ENCODE peak calls at places on chromosome 9, in four cellular contexts. A, R, O and V are unnamed samples.

GRCh38 chr9:100679834-100680233 is 102.0 kb downstream of the CAVIN4 start:
- DNase-seq in A (no peak), R (no peak), O (no peak), V (no peak)

GRCh38 chr9:83423815-83424707 is 114.1 kb downstream of the FRMD3 start:
- DNase-seq in A (no peak), R (no peak), O (no peak), V (no peak)

GRCh38 chr9:82101475-82101874 is 112.9 kb downstream of the SPATA31D1 start:
- DNase-seq in A (no peak), R (no peak), O (peak; percentile 7), V (no peak)

GRCh38 chr9:123251741-123252140 is 16.6 kb downstream of the STRBP start:
- DNase-seq in A (no peak), R (no peak), O (no peak), V (no peak)

GRCh38 chr9:98899399-98900056 is 44.2 kb upstream of the COL15A1 start:
- DNase-seq in A (no peak), R (no peak), O (no peak), V (no peak)

GRCh38 chr9:87812375-87813118 is 70.1 kb upstream of the SPATA31E1 start:
- DNase-seq in A (no peak), R (no peak), O (peak; percentile 48), V (no peak)

GRCh38 chr9:115127191-115127817 is 9.3 kb upstream of the TNC start:
- DNase-seq in A (no peak), R (no peak), O (no peak), V (no peak)

GRCh38 chr9:72627147-72627546 is 105.7 kb downstream of the TMC1 start:
- DNase-seq in A (no peak), R (no peak), O (no peak), V (no peak)

GRCh38 chr9:119722384-119722783 is 353.1 kb upstream of the BRINP1 start:
- DNase-seq in A (no peak), R (no peak), O (no peak), V (no peak)

GRCh38 chr9:89427621-89428221 is 70.2 kb downstream of the SEMA4D start:
- DNase-seq in A (peak; percentile 71), R (no peak), O (no peak), V (peak; percentile 52)

GRCh38 chr9:137269231-137269772 is 8.2 kb upstream of the TOR4A start:
- DNase-seq in A (peak; percentile 76), R (no peak), O (peak; percentile 58), V (peak; percentile 47)

GRCh38 chr9:84711936-84712335 is 42.4 kb downstream of the NTRK2 start:
- DNase-seq in A (no peak), R (no peak), O (peak; percentile 5), V (no peak)

GRCh38 chr9:36091028-36091953 is 45.2 kb upstream of the GLIPR2 start:
- DNase-seq in A (no peak), R (no peak), O (peak; percentile 58), V (peak; percentile 25)

GRCh38 chr9:32581512-32582143 is 8.7 kb upstream of the NDUFB6 start:
- DNase-seq in A (no peak), R (no peak), O (peak; percentile 78), V (no peak)

GRCh38 chr9:81683214-81683613 is 6.1 kb downstream of the TLE1 start:
- DNase-seq in A (no peak), R (no peak), O (no peak), V (no peak)

GRCh38 chr9:18442629-18443491 is 31.1 kb upstream of the ADAMTSL1 start:
- DNase-seq in A (peak; percentile 71), R (peak; percentile 35), O (peak; percentile 77), V (peak; percentile 71)

GRCh38 chr9:129489838-129490582 is 130.9 kb downstream of the C9orf50 start:
- DNase-seq in A (peak; percentile 83), R (no peak), O (peak; percentile 68), V (no peak)
- TF ChIP-seq POLR2A in A (no peak), R (no peak), O (peak; percentile 53), V (no peak)

GRCh38 chr9:135991771-135992170 is 30.6 kb upstream of the UBAC1 start:
- DNase-seq in A (no peak), R (no peak), O (no peak), V (no peak)

GRCh38 chr9:135993409-135993742 is 32.2 kb upstream of the UBAC1 start:
- DNase-seq in A (no peak), R (no peak), O (no peak), V (no peak)

GRCh38 chr9:135993840-135994776 is 32.9 kb upstream of the UBAC1 start:
- DNase-seq in A (no peak), R (no peak), O (no peak), V (no peak)

GRCh38 chr9:135990468-135991429 is 29.6 kb upstream of the UBAC1 start:
- DNase-seq in A (peak; percentile 86), R (peak; percentile 58), O (peak; percentile 86), V (no peak)

GRCh38 chr9:135992486-135993408 is 31.6 kb upstream of the UBAC1 start:
- DNase-seq in A (peak; percentile 95), R (no peak), O (peak; percentile 70), V (peak; percentile 89)
- TF ChIP-seq POLR2A in A (no peak), R (no peak), O (peak; percentile 5), V (no peak)

GRCh38 chr9:8434621-8435020 is 635.0 kb upstream of the DMAC1 start:
- DNase-seq in A (no peak), R (no peak), O (no peak), V (no peak)

GRCh38 chr9:8429768-8430167 is 630.2 kb upstream of the DMAC1 start:
- DNase-seq in A (no peak), R (no peak), O (no peak), V (no peak)

GRCh38 chr9:8431505-8431904 is 631.9 kb upstream of the DMAC1 start:
- DNase-seq in A (no peak), R (no peak), O (no peak), V (no peak)

GRCh38 chr9:8430945-8431344 is 631.4 kb upstream of the DMAC1 start:
- DNase-seq in A (no peak), R (no peak), O (no peak), V (no peak)

DNA sequence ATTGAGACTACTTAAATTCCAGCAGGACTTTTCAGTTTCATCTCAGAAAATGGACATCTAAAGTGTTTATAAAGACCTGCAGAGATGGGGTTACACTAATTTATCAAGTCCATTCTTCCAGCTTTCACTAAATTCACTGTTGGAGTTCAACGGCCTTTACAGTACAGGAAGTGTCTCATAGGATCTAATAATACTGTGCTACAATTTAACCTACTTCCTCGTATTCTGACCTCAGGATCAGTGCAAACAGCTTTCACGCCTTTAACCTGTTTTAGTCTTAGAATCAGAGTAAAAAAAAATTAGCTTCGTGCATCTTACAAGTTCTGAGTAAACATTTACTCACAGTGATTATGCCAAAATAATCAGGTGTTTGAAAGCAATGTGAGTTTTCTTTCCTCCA is 632.6 kb upstream of the DMAC1 start:
- DNase-seq in A (no peak), R (no peak), O (no peak), V (no peak)
- TF ChIP-seq POLR2A in A (no peak), R (no peak), O (no peak), V (no peak)

DNA sequence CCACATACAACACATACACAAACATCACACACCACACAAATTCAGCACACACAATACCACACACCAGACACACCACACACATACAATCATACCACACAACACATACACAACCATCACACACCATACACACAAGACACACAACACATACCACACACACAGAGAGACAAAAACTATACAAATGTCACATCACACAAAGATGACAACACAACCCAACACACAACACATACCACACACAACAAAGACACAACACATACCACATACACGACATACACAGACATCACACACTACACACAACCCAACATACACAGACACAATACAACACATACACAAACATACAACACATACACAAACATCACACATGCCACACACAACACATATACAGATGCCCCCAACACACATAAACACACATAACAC is 44.8 kb downstream of the ROR2 start:
- DNase-seq in A (no peak), R (no peak), O (no peak), V (no peak)
- TF ChIP-seq POLR2A in A (no peak), R (no peak), O (no peak), V (no peak)

DNA sequence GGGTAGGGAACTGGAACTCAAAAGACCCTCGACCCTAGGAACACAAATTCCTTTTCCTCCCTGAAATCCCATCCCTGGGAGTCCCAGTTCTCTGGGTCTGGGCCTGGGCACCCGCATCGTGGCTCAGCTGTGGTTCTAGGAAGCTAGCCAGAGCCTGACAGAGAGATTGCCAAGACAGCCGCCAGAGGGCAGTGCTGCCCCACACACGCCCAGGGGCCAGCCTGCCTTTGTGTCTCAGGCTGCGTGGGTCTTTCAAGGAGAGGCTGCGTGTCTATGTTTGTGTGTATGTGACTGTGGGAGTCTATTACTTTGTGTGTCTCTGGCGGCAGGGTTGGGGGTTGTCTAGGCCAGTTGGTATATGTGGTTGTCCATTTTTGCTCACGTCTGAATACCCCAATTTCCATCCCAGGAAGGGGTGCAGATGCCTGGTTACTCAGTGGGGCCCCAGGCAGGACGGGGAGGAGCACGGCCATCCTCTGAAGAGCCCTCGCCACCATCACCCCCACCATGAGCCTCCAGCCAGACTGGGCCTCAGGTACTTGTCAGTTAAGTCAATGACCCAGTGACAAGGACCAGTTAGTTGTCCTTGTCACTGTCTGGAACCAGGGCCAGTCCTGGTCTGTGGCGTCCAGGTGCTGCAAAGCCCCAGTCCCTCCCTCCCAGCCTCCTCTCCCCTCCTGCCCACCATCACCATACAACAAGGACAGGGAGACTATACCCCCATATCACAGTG is 32.2 kb upstream of the TTLL11 start:
- DNase-seq in A (peak; percentile 93), R (peak; percentile 88), O (peak; percentile 71), V (peak; percentile 80)
- TF ChIP-seq POLR2A in A (no peak), R (no peak), O (no peak), V (no peak)

DNA sequence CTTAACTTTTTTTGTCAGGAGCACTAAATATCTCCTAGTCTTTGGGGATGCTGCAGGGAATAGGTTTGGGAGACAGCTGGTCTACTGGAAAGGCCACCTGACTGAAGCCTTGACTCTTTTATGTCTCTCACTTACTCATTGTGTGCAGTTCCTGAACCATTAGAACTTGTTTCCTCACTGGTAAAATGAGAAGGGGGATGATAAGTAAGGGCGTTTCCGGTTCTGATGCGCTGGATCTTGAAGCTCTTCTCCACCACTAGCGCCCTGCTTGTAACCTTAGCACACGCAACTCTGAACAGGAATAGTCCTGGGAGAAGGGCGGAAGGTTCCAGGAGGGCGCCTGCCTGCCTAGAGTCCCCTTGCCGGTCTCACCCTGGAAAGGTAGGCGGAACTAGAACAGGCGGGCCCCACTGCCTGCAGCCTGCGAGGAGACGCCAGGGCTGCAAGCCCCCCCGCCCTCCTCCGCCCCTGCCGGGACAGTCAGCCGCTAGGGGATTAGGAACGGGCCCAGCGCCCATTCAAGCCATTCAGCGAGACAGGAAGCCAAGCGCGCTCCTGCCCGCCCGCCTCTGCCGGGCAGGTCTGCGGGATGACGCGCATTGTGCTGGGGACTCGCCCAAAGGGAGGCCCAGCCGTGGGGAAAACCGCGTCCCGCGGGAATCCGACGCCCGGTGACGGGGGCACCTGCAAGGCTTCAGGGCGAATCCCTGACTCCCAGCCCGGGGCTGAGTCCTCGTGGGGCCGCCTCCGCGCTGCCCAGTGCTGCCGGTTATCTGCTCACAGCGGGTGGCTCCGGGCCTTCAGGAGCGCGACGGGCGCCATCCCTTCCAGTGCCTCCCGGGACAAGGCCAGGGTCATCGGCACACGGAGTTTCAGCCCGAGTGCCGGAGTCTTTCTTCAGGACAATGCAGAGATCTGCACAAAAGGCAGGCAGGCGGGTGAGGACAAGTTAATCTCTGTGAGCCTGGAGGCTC is 44.0 kb upstream of the XPA start:
- DNase-seq in A (no peak), R (peak; percentile 32), O (no peak), V (peak; percentile 72)
- TF ChIP-seq POLR2A in A (no peak), R (no peak), O (no peak), V (no peak)